ENCODE peak calls at places on chromosomes 13 and 19, in four cellular contexts. One of them, this sample, is unnamed. For H3K4me1, the result is how much of the 10 kb centered on the place peaks cover.

GRCh38 chr19:3013261-3013725 is 15.8 kb downstream of the TLE2 start:
- ATAC-seq in foreskin keratinocyte: no peak
- ATAC-seq in heart left ventricle: no peak
- ATAC-seq in CD8-positive, alpha-beta T cell: no peak
- ATAC-seq in this sample: no peak

GRCh38 chr19:39502640-39503417 is 4.1 kb downstream of the DLL3 start:
- ATAC-seq in foreskin keratinocyte: peak
- ATAC-seq in CD8-positive, alpha-beta T cell: peak
- ATAC-seq in heart left ventricle: peak
- ATAC-seq in this sample: peak

GRCh38 chr13:23754506-23754905 is 134.7 kb downstream of the MIPEP start:
- ATAC-seq in CD8-positive, alpha-beta T cell: no peak
- ATAC-seq in heart left ventricle: no peak
- ATAC-seq in foreskin keratinocyte: no peak
- ATAC-seq in this sample: no peak

GRCh38 chr19:46571495-46571894 is 29.6 kb upstream of the CALM3 start:
- ATAC-seq in CD8-positive, alpha-beta T cell: peak
- ATAC-seq in heart left ventricle: no peak
- ATAC-seq in foreskin keratinocyte: peak
- ATAC-seq in this sample: no peak

GRCh38 chr19:24054044-24054935 is 32.7 kb upstream of the ZNF254 start:
- ATAC-seq in foreskin keratinocyte: peak
- ATAC-seq in heart left ventricle: no peak
- ATAC-seq in CD8-positive, alpha-beta T cell: no peak
- ATAC-seq in this sample: no peak

GRCh38 chr19:46841458-46842083 is 9.1 kb downstream of the AP2S1 start:
- ATAC-seq in CD8-positive, alpha-beta T cell: no peak
- ATAC-seq in heart left ventricle: peak
- ATAC-seq in foreskin keratinocyte: no peak
- ATAC-seq in this sample: peak

GRCh38 chr13:107600986-107601385 is 614.4 kb downstream of the LIG4 start:
- ATAC-seq in CD8-positive, alpha-beta T cell: no peak
- ATAC-seq in heart left ventricle: no peak
- ATAC-seq in foreskin keratinocyte: no peak
- ATAC-seq in this sample: no peak

GRCh38 chr13:114079601-114080536 is 52.6 kb downstream of the RASA3 start:
- ATAC-seq in foreskin keratinocyte: no peak
- ATAC-seq in CD8-positive, alpha-beta T cell: no peak
- ATAC-seq in heart left ventricle: no peak
- ATAC-seq in this sample: no peak

GRCh38 chr19:18876865-18877264 is 19.1 kb downstream of the CERS1 start:
- ATAC-seq in foreskin keratinocyte: no peak
- ATAC-seq in CD8-positive, alpha-beta T cell: no peak
- ATAC-seq in heart left ventricle: no peak
- ATAC-seq in this sample: no peak

GRCh38 chr19:30664358-30665058 is 292.3 kb downstream of the ZNF536 start:
- ATAC-seq in CD8-positive, alpha-beta T cell: no peak
- ATAC-seq in foreskin keratinocyte: no peak
- ATAC-seq in heart left ventricle: peak
- ATAC-seq in this sample: peak

GRCh38 chr13:51726446-51727185 is 77.3 kb downstream of the DHRS12 start:
- ATAC-seq in CD8-positive, alpha-beta T cell: no peak
- ATAC-seq in heart left ventricle: no peak
- ATAC-seq in foreskin keratinocyte: no peak
- ATAC-seq in this sample: no peak

GRCh38 chr19:55198651-55199050 is 10.7 kb downstream of the PTPRH start:
- ATAC-seq in CD8-positive, alpha-beta T cell: no peak
- ATAC-seq in heart left ventricle: no peak
- ATAC-seq in foreskin keratinocyte: no peak
- ATAC-seq in this sample: no peak

GRCh38 chr19:13978306-13978705 is 26.0 kb downstream of the DCAF15 start:
- ATAC-seq in foreskin keratinocyte: peak
- ATAC-seq in heart left ventricle: peak
- ATAC-seq in CD8-positive, alpha-beta T cell: peak
- ATAC-seq in this sample: peak

GRCh38 chr19:44757057-44757734 is 8.7 kb downstream of the BCL3 start:
- ATAC-seq in CD8-positive, alpha-beta T cell: no peak
- ATAC-seq in foreskin keratinocyte: no peak
- ATAC-seq in heart left ventricle: peak
- ATAC-seq in this sample: peak

GRCh38 chr19:44758596-44758995 is 10.1 kb downstream of the BCL3 start:
- ATAC-seq in heart left ventricle: no peak
- ATAC-seq in foreskin keratinocyte: no peak
- ATAC-seq in CD8-positive, alpha-beta T cell: no peak
- ATAC-seq in this sample: no peak

GRCh38 chr19:44757735-44758505 is 9.4 kb downstream of the BCL3 start:
- ATAC-seq in foreskin keratinocyte: no peak
- ATAC-seq in CD8-positive, alpha-beta T cell: no peak
- ATAC-seq in heart left ventricle: peak
- ATAC-seq in this sample: peak

GRCh38 chr19:44762033-44762432 is 13.5 kb downstream of the BCL3 start:
- ATAC-seq in CD8-positive, alpha-beta T cell: no peak
- ATAC-seq in foreskin keratinocyte: no peak
- ATAC-seq in heart left ventricle: no peak
- ATAC-seq in this sample: no peak

GRCh38 chr19:44759083-44759804 is 10.7 kb downstream of the BCL3 start:
- ATAC-seq in foreskin keratinocyte: no peak
- ATAC-seq in heart left ventricle: no peak
- ATAC-seq in CD8-positive, alpha-beta T cell: no peak
- ATAC-seq in this sample: no peak
- H3K4me1 ChIP-seq in foreskin keratinocyte: under half
- H3K4me1 ChIP-seq in heart left ventricle: under half
- H3K4me1 ChIP-seq in CD8-positive, alpha-beta T cell: under half
- H3K4me1 ChIP-seq in this sample: half or more

GRCh38 chr13:91722267-91722884 is 324.0 kb downstream of the GPC5 start:
- ATAC-seq in heart left ventricle: no peak
- ATAC-seq in CD8-positive, alpha-beta T cell: no peak
- ATAC-seq in foreskin keratinocyte: no peak
- ATAC-seq in this sample: no peak
- TF ChIP-seq CTCF in heart left ventricle: peak
- TF ChIP-seq CTCF in CD8-positive, alpha-beta T cell: peak
- TF ChIP-seq CTCF in foreskin keratinocyte: peak
- TF ChIP-seq CTCF in this sample: peak

GRCh38 chr13:110138700-110139036 is 168.3 kb downstream of the COL4A1 start:
- ATAC-seq in CD8-positive, alpha-beta T cell: no peak
- ATAC-seq in foreskin keratinocyte: no peak
- ATAC-seq in heart left ventricle: no peak
- ATAC-seq in this sample: peak
- H3K27ac ChIP-seq in CD8-positive, alpha-beta T cell: no peak
- H3K27ac ChIP-seq in foreskin keratinocyte: no peak
- H3K27ac ChIP-seq in heart left ventricle: peak
- H3K27ac ChIP-seq in this sample: no peak

GRCh38 chr13:27601771-27602170 is 18.6 kb downstream of the LNX2 start:
- ATAC-seq in heart left ventricle: no peak
- ATAC-seq in foreskin keratinocyte: no peak
- ATAC-seq in CD8-positive, alpha-beta T cell: no peak
- ATAC-seq in this sample: no peak
- H3K4me1 ChIP-seq in heart left ventricle: under half
- H3K4me1 ChIP-seq in foreskin keratinocyte: under half
- H3K4me1 ChIP-seq in CD8-positive, alpha-beta T cell: under half
- H3K4me1 ChIP-seq in this sample: under half

GRCh38 chr13:109196896-109197295 is 567.5 kb downstream of the MYO16 start:
- ATAC-seq in heart left ventricle: no peak
- ATAC-seq in CD8-positive, alpha-beta T cell: no peak
- ATAC-seq in foreskin keratinocyte: no peak
- ATAC-seq in this sample: no peak
- TF ChIP-seq CTCF in heart left ventricle: no peak
- TF ChIP-seq CTCF in CD8-positive, alpha-beta T cell: no peak
- TF ChIP-seq CTCF in foreskin keratinocyte: no peak
- TF ChIP-seq CTCF in this sample: no peak

This sample was measured in gastroesophageal sphincter.